ENCODE peak calls at places on chromosomes 11 and 22, in six cellular contexts. One of them, this sample, is unnamed.

GRCh38 chr22:39703890-39704658 is 133.5 kb downstream of the CACNA1I start:
- DNase-seq in GM23248: peak
- DNase-seq in PC-3: no peak
- DNase-seq in neural progenitor cell: peak
- DNase-seq in MM.1S: no peak
- DNase-seq in HCT116: no peak
- DNase-seq in this sample: no peak

GRCh38 chr11:68269414-68270081 is 2.2 kb downstream of the C11orf24 start:
- DNase-seq in neural progenitor cell: no peak
- DNase-seq in PC-3: peak
- DNase-seq in HCT116: no peak
- DNase-seq in GM23248: peak
- DNase-seq in MM.1S: no peak
- DNase-seq in this sample: no peak

GRCh38 chr11:130609121-130610035 is 160.9 kb downstream of the ADAMTS15 start:
- DNase-seq in MM.1S: no peak
- DNase-seq in HCT116: no peak
- DNase-seq in neural progenitor cell: no peak
- DNase-seq in GM23248: peak
- DNase-seq in PC-3: no peak
- DNase-seq in this sample: no peak

GRCh38 chr11:96309001-96309642 is 33.9 kb downstream of the MAML2 start:
- DNase-seq in neural progenitor cell: peak
- DNase-seq in PC-3: peak
- DNase-seq in GM23248: peak
- DNase-seq in HCT116: no peak
- DNase-seq in MM.1S: no peak
- DNase-seq in this sample: no peak

GRCh38 chr11:10455637-10456487 is 798 bp downstream of the AMPD3 start:
- DNase-seq in HCT116: peak
- DNase-seq in GM23248: peak
- DNase-seq in neural progenitor cell: peak
- DNase-seq in MM.1S: peak
- DNase-seq in PC-3: peak
- DNase-seq in this sample: peak

GRCh38 chr11:119166368-119167076 is 2.0 kb upstream of the NLRX1 start:
- DNase-seq in GM23248: peak
- DNase-seq in neural progenitor cell: no peak
- DNase-seq in MM.1S: no peak
- DNase-seq in HCT116: no peak
- DNase-seq in PC-3: peak
- DNase-seq in this sample: no peak

GRCh38 chr11:64918056-64918455 is 1.0 kb upstream of the ATG2A start:
- DNase-seq in MM.1S: peak
- DNase-seq in PC-3: peak
- DNase-seq in neural progenitor cell: peak
- DNase-seq in HCT116: no peak
- DNase-seq in GM23248: peak
- DNase-seq in this sample: no peak

GRCh38 chr11:17153759-17154158 is 54.0 kb downstream of the PIK3C2A start:
- DNase-seq in MM.1S: no peak
- DNase-seq in GM23248: no peak
- DNase-seq in neural progenitor cell: no peak
- DNase-seq in HCT116: no peak
- DNase-seq in PC-3: no peak
- DNase-seq in this sample: no peak

GRCh38 chr11:85263328-85263727 is 363.8 kb downstream of the DLG2 start:
- DNase-seq in neural progenitor cell: no peak
- DNase-seq in HCT116: no peak
- DNase-seq in PC-3: no peak
- DNase-seq in GM23248: no peak
- DNase-seq in MM.1S: no peak
- DNase-seq in this sample: no peak

DNA sequence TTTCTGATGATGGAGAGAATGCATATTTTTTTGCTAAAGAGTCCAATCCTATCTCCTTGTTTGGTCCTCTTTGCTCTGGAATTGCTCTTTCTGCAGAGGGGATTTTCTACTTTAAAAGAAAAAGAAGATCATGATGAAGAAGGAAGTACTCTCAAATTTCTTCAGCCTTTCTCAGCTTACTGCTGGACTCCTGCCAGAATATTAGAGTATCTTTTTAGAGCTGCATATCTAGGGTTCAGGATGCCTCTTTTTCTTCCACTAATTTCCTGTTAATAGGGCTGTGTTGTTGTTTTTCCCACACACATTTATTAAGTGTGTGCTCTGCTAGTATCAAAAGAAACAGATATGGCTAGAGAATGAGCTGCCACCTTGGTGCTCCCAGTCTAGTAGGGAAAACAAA is 18.2 kb downstream of the UBASH3B start:
- DNase-seq in GM23248: peak
- DNase-seq in neural progenitor cell: no peak
- DNase-seq in MM.1S: no peak
- DNase-seq in PC-3: peak
- DNase-seq in HCT116: no peak
- DNase-seq in this sample: no peak
- TF ChIP-seq EZH2phosphoT487 in GM23248: no peak
- TF ChIP-seq EZH2phosphoT487 in neural progenitor cell: no peak
- TF ChIP-seq EZH2phosphoT487 in MM.1S: no peak
- TF ChIP-seq EZH2phosphoT487 in PC-3: no peak
- TF ChIP-seq EZH2phosphoT487 in HCT116: no peak
- TF ChIP-seq EZH2phosphoT487 in this sample: no peak

DNA sequence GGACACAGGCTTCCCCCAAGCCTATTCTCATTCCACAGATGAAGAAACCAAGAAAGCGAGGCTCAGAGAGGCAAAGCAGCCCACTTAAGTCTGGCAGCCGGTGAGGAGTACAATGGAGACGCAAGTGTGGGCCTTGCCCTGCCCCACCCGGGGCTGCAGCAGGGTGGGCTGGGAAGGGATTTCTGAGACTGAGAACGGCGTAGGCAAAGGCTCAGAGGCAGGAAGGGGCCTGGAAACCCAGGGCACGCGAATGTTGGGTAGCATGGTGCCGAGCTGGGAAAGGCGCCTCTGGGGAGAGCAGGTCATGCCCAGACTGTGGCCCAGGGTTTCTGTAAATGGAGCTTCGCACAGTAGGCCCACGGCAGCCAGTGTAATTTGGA is 47.5 kb upstream of the SHISAL1 start:
- DNase-seq in neural progenitor cell: no peak
- DNase-seq in GM23248: no peak
- DNase-seq in PC-3: no peak
- DNase-seq in MM.1S: no peak
- DNase-seq in HCT116: no peak
- DNase-seq in this sample: no peak
- H3K9ac ChIP-seq in neural progenitor cell: no peak
- H3K9ac ChIP-seq in GM23248: peak
- H3K9ac ChIP-seq in PC-3: peak
- H3K9ac ChIP-seq in MM.1S: no peak
- H3K9ac ChIP-seq in HCT116: no peak
- H3K9ac ChIP-seq in this sample: no peak

GRCh38 chr11:75350743-75351540 is 519 bp downstream of the ARRB1 start:
- DNase-seq in neural progenitor cell: peak
- DNase-seq in GM23248: peak
- DNase-seq in PC-3: peak
- DNase-seq in HCT116: no peak
- DNase-seq in MM.1S: no peak
- DNase-seq in this sample: peak

GRCh38 chr11:75350122-75350742 is 1.2 kb downstream of the ARRB1 start:
- DNase-seq in HCT116: no peak
- DNase-seq in neural progenitor cell: no peak
- DNase-seq in GM23248: no peak
- DNase-seq in PC-3: no peak
- DNase-seq in MM.1S: no peak
- DNase-seq in this sample: no peak

GRCh38 chr11:75351541-75352416 is at the start of gene ARRB1:
- DNase-seq in neural progenitor cell: peak
- DNase-seq in GM23248: peak
- DNase-seq in HCT116: no peak
- DNase-seq in MM.1S: no peak
- DNase-seq in PC-3: peak
- DNase-seq in this sample: peak

GRCh38 chr11:75355051-75355450 is 3.6 kb upstream of the ARRB1 start:
- DNase-seq in HCT116: no peak
- DNase-seq in MM.1S: no peak
- DNase-seq in PC-3: peak
- DNase-seq in neural progenitor cell: no peak
- DNase-seq in GM23248: no peak
- DNase-seq in this sample: no peak

DNA sequence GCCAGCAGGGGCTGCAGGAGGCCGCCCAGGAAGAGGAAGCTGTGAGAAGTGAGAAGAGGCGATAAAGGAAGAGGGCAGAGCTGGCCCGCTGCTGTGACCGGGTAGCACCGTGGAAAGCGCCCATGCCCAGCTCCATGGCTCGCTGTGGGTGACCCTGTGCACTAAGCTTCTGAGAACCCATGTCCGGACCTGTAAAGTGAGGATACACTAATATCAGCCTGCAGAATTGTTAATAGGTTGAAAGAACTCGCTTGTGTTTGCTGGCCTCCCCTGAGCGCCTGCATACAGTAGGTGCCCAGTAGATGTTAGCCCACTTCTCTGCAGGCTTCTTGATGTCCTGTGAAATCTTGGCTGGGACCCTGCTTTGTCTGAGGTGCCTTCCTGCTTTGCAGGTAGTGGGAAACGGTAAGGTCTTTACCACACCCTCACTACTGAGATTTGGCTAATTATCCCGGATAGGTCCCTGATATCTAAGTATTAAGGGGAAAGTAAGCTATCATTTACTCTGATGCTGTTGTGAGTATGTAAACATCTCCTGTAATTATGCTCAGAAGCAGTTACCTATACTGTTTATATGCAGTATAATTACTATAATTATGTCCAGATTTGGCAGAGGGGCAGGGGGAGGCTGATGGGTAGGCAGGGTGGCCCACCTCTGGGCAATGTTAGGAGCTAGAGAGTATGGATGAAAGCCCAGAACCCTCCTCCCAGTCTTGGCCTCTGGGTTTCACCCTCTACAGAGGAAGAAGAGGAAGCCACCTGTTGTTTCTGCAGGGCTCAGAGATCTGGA is 1.2 kb upstream of the ARRB1 start:
- DNase-seq in HCT116: no peak
- DNase-seq in GM23248: peak
- DNase-seq in PC-3: no peak
- DNase-seq in MM.1S: no peak
- DNase-seq in neural progenitor cell: no peak
- DNase-seq in this sample: no peak
- TF ChIP-seq EZH2phosphoT487 in HCT116: no peak
- TF ChIP-seq EZH2phosphoT487 in GM23248: no peak
- TF ChIP-seq EZH2phosphoT487 in PC-3: no peak
- TF ChIP-seq EZH2phosphoT487 in MM.1S: no peak
- TF ChIP-seq EZH2phosphoT487 in neural progenitor cell: no peak
- TF ChIP-seq EZH2phosphoT487 in this sample: no peak

DNA sequence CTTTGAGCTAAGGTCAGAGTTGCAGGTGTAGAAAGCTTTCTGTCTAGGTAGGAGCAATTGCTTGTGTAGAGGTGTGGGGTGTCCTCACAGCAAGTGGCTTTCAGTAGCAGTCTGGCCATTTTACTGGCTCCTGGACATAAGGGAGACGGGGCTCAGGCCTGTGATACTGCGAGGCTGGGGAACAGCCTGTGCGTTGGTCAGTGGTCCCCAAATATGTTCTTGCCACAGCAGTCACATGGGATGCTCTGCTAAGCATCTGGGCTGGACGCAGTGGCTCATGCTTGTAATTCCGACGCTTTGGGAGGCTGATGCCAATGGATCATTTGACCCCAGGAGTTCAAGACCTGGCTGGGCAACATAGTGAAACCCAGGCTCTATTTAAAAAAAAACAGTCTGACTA is 1.9 kb downstream of the MCM5 start:
- DNase-seq in HCT116: no peak
- DNase-seq in MM.1S: no peak
- DNase-seq in neural progenitor cell: no peak
- DNase-seq in GM23248: no peak
- DNase-seq in PC-3: no peak
- DNase-seq in this sample: no peak
- H3K9ac ChIP-seq in HCT116: no peak
- H3K9ac ChIP-seq in MM.1S: no peak
- H3K9ac ChIP-seq in neural progenitor cell: peak
- H3K9ac ChIP-seq in GM23248: no peak
- H3K9ac ChIP-seq in PC-3: no peak
- H3K9ac ChIP-seq in this sample: no peak

DNA sequence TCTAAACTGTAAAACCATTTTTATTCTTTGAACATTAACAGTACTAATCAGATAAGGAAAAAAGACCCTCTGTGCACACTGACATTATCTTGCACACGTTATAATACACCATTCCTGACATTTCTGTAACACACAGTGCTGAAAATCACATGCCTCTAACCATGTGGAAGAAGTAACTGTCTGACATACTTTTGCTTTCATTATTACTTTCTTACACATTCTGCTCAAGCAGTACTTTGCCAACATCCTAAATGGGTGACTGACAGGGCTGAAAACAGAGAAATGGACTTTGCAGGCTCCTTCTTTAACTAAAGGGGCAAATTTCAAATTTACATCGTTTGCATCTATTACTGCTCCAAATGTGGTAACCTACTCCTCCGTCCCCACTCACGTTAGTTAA is 22.8 kb upstream of the TP53AIP1 start:
- DNase-seq in PC-3: no peak
- DNase-seq in GM23248: no peak
- DNase-seq in neural progenitor cell: no peak
- DNase-seq in HCT116: no peak
- DNase-seq in MM.1S: peak
- DNase-seq in this sample: no peak
- TF ChIP-seq EZH2phosphoT487 in PC-3: no peak
- TF ChIP-seq EZH2phosphoT487 in GM23248: no peak
- TF ChIP-seq EZH2phosphoT487 in neural progenitor cell: no peak
- TF ChIP-seq EZH2phosphoT487 in HCT116: no peak
- TF ChIP-seq EZH2phosphoT487 in MM.1S: no peak
- TF ChIP-seq EZH2phosphoT487 in this sample: no peak

GRCh38 chr11:113314065-113314388 is 356 bp upstream of the TTC12 start:
- DNase-seq in GM23248: no peak
- DNase-seq in MM.1S: no peak
- DNase-seq in PC-3: no peak
- DNase-seq in neural progenitor cell: no peak
- DNase-seq in HCT116: no peak
- DNase-seq in this sample: no peak
- H3K9ac ChIP-seq in GM23248: peak
- H3K9ac ChIP-seq in MM.1S: no peak
- H3K9ac ChIP-seq in PC-3: no peak
- H3K9ac ChIP-seq in neural progenitor cell: no peak
- H3K9ac ChIP-seq in HCT116: peak
- H3K9ac ChIP-seq in this sample: peak

DNA sequence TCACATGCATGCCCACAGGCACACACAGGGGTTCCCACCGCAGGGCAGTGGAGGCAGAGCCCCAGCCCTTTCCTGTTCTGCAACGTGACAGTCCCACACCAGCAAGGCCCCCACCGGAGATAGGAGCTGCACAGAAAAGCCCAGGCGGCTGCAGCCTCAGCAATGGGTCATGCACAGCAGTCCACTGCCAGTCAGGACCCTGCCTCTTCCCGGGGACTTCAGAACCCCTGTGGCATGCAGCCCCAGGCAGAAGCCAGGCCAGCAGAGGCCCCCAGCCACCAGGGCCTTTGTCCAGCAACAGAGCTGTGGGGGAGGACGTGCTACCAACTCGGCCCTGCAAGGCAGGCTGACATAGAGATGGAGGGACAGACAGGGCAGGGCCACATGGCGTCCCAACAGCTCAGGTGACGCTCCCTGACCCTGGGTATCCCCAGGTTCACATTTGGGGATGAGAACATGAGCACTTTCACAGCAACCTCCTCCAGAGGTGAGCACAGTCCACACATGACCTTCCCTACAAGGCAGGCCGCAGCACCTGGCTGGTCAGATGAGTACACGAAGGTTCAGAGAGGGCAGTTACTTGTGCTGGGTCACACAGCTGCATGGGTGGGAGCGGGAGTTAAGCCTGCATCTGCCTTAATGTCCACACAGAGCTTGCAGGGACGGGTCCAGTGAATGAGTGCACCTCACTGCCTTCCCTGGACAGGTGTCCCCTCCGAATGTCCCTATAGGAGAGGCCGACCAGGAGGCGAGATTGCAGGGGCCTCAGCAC is 87.3 kb downstream of the CELSR1 start:
- DNase-seq in GM23248: no peak
- DNase-seq in neural progenitor cell: no peak
- DNase-seq in HCT116: no peak
- DNase-seq in PC-3: no peak
- DNase-seq in MM.1S: no peak
- DNase-seq in this sample: no peak
- TF ChIP-seq EZH2phosphoT487 in GM23248: no peak
- TF ChIP-seq EZH2phosphoT487 in neural progenitor cell: no peak
- TF ChIP-seq EZH2phosphoT487 in HCT116: no peak
- TF ChIP-seq EZH2phosphoT487 in PC-3: no peak
- TF ChIP-seq EZH2phosphoT487 in MM.1S: no peak
- TF ChIP-seq EZH2phosphoT487 in this sample: no peak

This sample was measured in SK-N-SH.